ENCODE peak calls at places on chromosomes 12 and 14, in nine cellular contexts. Q is thoracic aorta, T is cardiac fibroblast, H is psoas muscle, G is astrocyte of the spinal cord, I is left lung, K is heart left ventricle, W is lower leg skin, R is cardiac muscle cell. B is an unnamed sample.

GRCh38 chr12:124833693-124834122 is 30.0 kb downstream of the SCARB1 start:
- DNase-seq in K (no peak), G (peak; percentile 87), W (peak; percentile 45), I (peak; percentile 49), Q (no peak), R (peak; percentile 29), H (no peak), T (no peak), B (no peak)

GRCh38 chr14:34331728-34332623 is 130.1 kb downstream of the SPTSSA start:
- DNase-seq in G (peak; percentile 71), R (peak; percentile 78), H (peak; percentile 59), W (peak; percentile 57), Q (no peak), I (peak; percentile 75), K (peak; percentile 51), T (peak; percentile 56), B (no peak)

GRCh38 chr12:111597731-111598636 is 1.1 kb downstream of the ATXN2 start:
- DNase-seq in T (peak; percentile 55), K (peak; percentile 63), Q (no peak), W (peak; percentile 30), R (peak; percentile 57), H (peak; percentile 58), I (peak; percentile 92), G (peak; percentile 29), B (no peak)

GRCh38 chr12:88144546-88145468 is 2.7 kb downstream of the TMTC3 start:
- DNase-seq in G (no peak), R (no peak), Q (no peak), H (no peak), W (no peak), T (no peak), K (no peak), I (no peak), B (no peak)

GRCh38 chr12:104443008-104443407 is 13.7 kb upstream of the CHST11 start:
- DNase-seq in I (no peak), R (no peak), K (no peak), G (no peak), H (no peak), T (no peak), W (no peak), Q (no peak), B (no peak)

GRCh38 chr12:117120787-117121186 is 21.6 kb upstream of the TESC start:
- DNase-seq in W (no peak), G (no peak), T (no peak), H (no peak), R (no peak), Q (no peak), K (peak; percentile 36), I (no peak), B (no peak)

GRCh38 chr14:74902941-74903705 is 19.9 kb downstream of the RPS6KL1 start:
- DNase-seq in I (no peak), K (no peak), H (no peak), Q (no peak), R (no peak), T (no peak), G (no peak), W (no peak), B (no peak)

GRCh38 chr12:131283191-131283861 is 329.6 kb downstream of the ADGRD1 start:
- DNase-seq in T (no peak), H (no peak), G (no peak), K (peak; percentile 7), Q (no peak), I (no peak), W (no peak), R (no peak), B (no peak)

GRCh38 chr14:57302883-57303282 is 34.1 kb downstream of the AP5M1 start:
- DNase-seq in W (no peak), Q (no peak), T (peak; percentile 4), G (no peak), I (no peak), R (no peak), K (no peak), H (no peak), B (no peak)

GRCh38 chr12:6824962-6825381 is 3.2 kb upstream of the P3H3 start:
- DNase-seq in R (no peak), K (no peak), Q (no peak), W (no peak), T (peak; percentile 22), G (peak; percentile 42), I (no peak), H (no peak), B (no peak)

GRCh38 chr12:49537231-49537708 is 1.6 kb upstream of the KCNH3 start:
- DNase-seq in R (no peak), Q (no peak), T (no peak), H (no peak), K (no peak), I (no peak), W (no peak), G (no peak), B (no peak)

GRCh38 chr14:100840286-100840685 is 14.4 kb downstream of the MEG3 start:
- DNase-seq in G (no peak), H (peak; percentile 15), I (no peak), T (no peak), R (no peak), W (no peak), Q (no peak), K (no peak), B (no peak)

GRCh38 chr12:16939871-16940306 is 333.9 kb upstream of the LMO3 start:
- DNase-seq in H (no peak), T (peak; percentile 52), G (peak; percentile 60), R (peak; percentile 66), I (no peak), W (no peak), K (no peak), Q (no peak), B (no peak)

GRCh38 chr12:62308201-62308600 is 48.0 kb downstream of the USP15 start:
- DNase-seq in R (no peak), W (no peak), G (no peak), I (no peak), H (no peak), K (no peak), Q (no peak), T (no peak), B (no peak)

GRCh38 chr12:6338955-6339761 is 2.7 kb downstream of the TNFRSF1A start:
- DNase-seq in H (no peak), T (peak; percentile 33), G (no peak), R (no peak), K (no peak), Q (no peak), W (no peak), I (no peak), B (no peak)

GRCh38 chr12:46108721-46109120 is 118.3 kb upstream of the SCAF11 start:
- DNase-seq in H (no peak), T (no peak), W (no peak), Q (no peak), R (no peak), I (no peak), K (no peak), G (no peak), B (no peak)

GRCh38 chr12:104494816-104495158 is 38.0 kb downstream of the CHST11 start:
- DNase-seq in T (no peak), K (no peak), G (peak; percentile 41), W (no peak), H (no peak), R (no peak), I (no peak), Q (no peak), B (no peak)

GRCh38 chr12:45184145-45184958 is 31.5 kb upstream of the ANO6 start:
- DNase-seq in K (no peak), R (no peak), H (no peak), G (no peak), T (no peak), W (no peak), I (no peak), Q (no peak), B (no peak)

GRCh38 chr14:39762576-39763401 is 330.6 kb upstream of the FBXO33 start:
- DNase-seq in G (no peak), R (no peak), I (no peak), W (no peak), Q (no peak), T (no peak), H (no peak), K (no peak), B (no peak)

GRCh38 chr12:56484566-56484965 is 3.4 kb downstream of the GLS2 start:
- DNase-seq in G (no peak), I (no peak), T (no peak), Q (no peak), K (no peak), R (no peak), W (no peak), H (no peak), B (no peak)

GRCh38 chr12:110563702-110564470 is 19.2 kb downstream of the PPTC7 start:
- DNase-seq in Q (no peak), W (no peak), H (no peak), R (peak; percentile 48), T (peak; percentile 72), G (peak; percentile 42), I (no peak), K (no peak), B (no peak)
- H3K4me3 ChIP-seq in Q (no peak overlapping the region), W (no peak overlapping the region), H (peak overlapping the region; percentile 24), R (no peak overlapping the region), T (no peak overlapping the region), G (no peak overlapping the region), I (no peak overlapping the region), K (no peak overlapping the region), B (no peak overlapping the region)

DNA sequence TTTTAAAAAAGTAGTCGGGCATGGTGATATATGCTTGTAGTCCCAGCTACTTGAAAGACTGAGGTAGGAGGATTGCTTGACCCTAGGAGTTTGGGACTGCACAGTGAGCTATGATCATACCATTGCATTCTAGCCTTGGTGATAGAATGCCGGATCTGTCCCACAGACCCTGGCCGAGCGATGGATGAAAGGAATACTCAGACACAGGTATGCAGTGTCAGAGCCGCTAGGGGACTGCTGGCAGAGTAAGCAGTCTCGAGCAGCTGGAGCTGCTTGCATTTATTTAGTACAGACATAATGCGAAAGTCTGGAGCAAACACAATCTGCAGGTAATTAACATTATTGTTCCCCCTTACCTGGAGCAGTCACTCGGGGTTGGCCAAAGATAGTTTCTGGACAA is 18.6 kb downstream of the AICDA start:
- DNase-seq in T (no peak), R (no peak), K (no peak), Q (no peak), H (no peak), I (no peak), W (no peak), G (no peak), B (no peak)
- TF ChIP-seq CTCF in T (no peak), R (no peak), K (no peak), Q (no peak), H (no peak), I (no peak), W (no peak), G (no peak), B (no peak)

GRCh38 chr14:104210548-104211195 is 72.3 kb downstream of the KIF26A start:
- DNase-seq in I (peak; percentile 60), T (no peak), G (no peak), K (no peak), Q (no peak), R (no peak), W (no peak), H (no peak), B (no peak)
- H3K4me3 ChIP-seq in I (no peak overlapping the region), T (no peak overlapping the region), G (no peak overlapping the region), K (no peak overlapping the region), Q (no peak overlapping the region), R (no peak overlapping the region), W (no peak overlapping the region), H (no peak overlapping the region), B (no peak overlapping the region)

DNA sequence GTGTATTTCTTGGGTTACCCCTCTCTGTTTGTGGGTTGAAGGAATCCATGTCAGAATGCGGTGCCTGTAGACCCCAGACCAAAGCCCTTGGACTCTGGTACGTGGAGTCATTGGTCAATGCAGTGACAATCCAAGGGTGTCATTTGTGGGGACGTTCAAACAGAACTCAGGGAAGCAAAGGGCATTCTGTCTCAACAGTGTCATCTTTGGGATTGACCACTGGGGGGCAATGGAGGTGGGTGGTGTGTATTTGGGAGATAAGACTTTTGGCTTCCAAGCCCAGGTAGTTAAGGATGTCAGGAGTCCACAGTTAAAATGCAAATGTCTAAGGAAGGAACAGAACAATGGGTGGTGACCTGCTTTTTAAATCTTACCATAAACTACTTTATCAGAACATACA is 54.6 kb upstream of the CCDC175 start:
- DNase-seq in R (no peak), G (no peak), I (no peak), K (no peak), T (no peak), W (no peak), Q (no peak), H (no peak), B (no peak)
- TF ChIP-seq CTCF in R (peak; percentile 13), G (peak; percentile 36), I (no peak), K (no peak), T (peak; percentile 21), W (no peak), Q (no peak), H (no peak), B (peak; percentile 7)

B was measured in AG09309.